ENCODE peak calls at places on chromosomes 11 and 22, in six cellular contexts. G, Y, B, O, C and S are unnamed samples.

GRCh38 chr11:133122260-133122659 is 410.0 kb downstream of the OPCML start:
- DNase-seq in G (no peak), Y (no peak), B (no peak), O (no peak), C (no peak), S (no peak)

GRCh38 chr11:111514216-111515031 is at the start of gene HOATZ:
- DNase-seq in G (no peak), Y (no peak), B (no peak), O (no peak), C (no peak), S (peak; percentile 36)

GRCh38 chr11:9664276-9665171 is 647 bp downstream of the SWAP70 start:
- DNase-seq in G (peak; percentile 58), Y (peak; percentile 34), B (peak; percentile 69), O (no peak), C (peak; percentile 32), S (peak; percentile 9)

GRCh38 chr22:38713921-38714320 is 8.2 kb downstream of the GTPBP1 start:
- DNase-seq in G (no peak), Y (no peak), B (no peak), O (no peak), C (no peak), S (no peak)

GRCh38 chr11:16605440-16605970 is 132.9 kb upstream of the C11orf58 start:
- DNase-seq in G (no peak), Y (peak; percentile 44), B (peak; percentile 16), O (no peak), C (no peak), S (peak; percentile 47)

GRCh38 chr11:10638285-10638684 is 55.3 kb downstream of the IRAG1 start:
- DNase-seq in G (no peak), Y (no peak), B (peak; percentile 53), O (no peak), C (no peak), S (no peak)

GRCh38 chr11:101880208-101880607 is 34.6 kb upstream of the CEP126 start:
- DNase-seq in G (peak; percentile 81), Y (peak; percentile 79), B (peak; percentile 86), O (no peak), C (no peak), S (no peak)

GRCh38 chr11:47863189-47863892 is 15.2 kb upstream of the NUP160 start:
- DNase-seq in G (no peak), Y (peak; percentile 92), B (peak; percentile 78), O (no peak), C (no peak), S (no peak)

GRCh38 chr11:16603245-16603644 is 135.2 kb upstream of the C11orf58 start:
- DNase-seq in G (no peak), Y (no peak), B (no peak), O (no peak), C (no peak), S (no peak)

GRCh38 chr11:103920933-103921332 is 115.5 kb upstream of the DDI1 start:
- DNase-seq in G (no peak), Y (no peak), B (no peak), O (no peak), C (no peak), S (no peak)

GRCh38 chr11:9990221-9990973 is 303.6 kb downstream of the SBF2 start:
- DNase-seq in G (peak; percentile 74), Y (peak; percentile 37), B (no peak), O (no peak), C (no peak), S (no peak)

GRCh38 chr11:37946155-37946766 is 1348.2 kb upstream of the RAG2 start:
- DNase-seq in G (peak; percentile 37), Y (peak; percentile 27), B (peak; percentile 76), O (no peak), C (no peak), S (peak; percentile 54)

GRCh38 chr11:3808846-3809623 is 675 bp downstream of the PGAP2 start:
- DNase-seq in G (peak; percentile 81), Y (peak; percentile 41), B (peak; percentile 55), O (peak; percentile 29), C (no peak), S (no peak)

GRCh38 chr22:49924113-49924833 is 5.8 kb downstream of the CRELD2 start:
- DNase-seq in G (no peak), Y (no peak), B (no peak), O (no peak), C (no peak), S (no peak)

GRCh38 chr11:132022285-132022684 is 651.9 kb downstream of the NTM start:
- DNase-seq in G (no peak), Y (no peak), B (no peak), O (no peak), C (no peak), S (no peak)

GRCh38 chr22:42185915-42186439 is 55.4 kb upstream of the CYP2D6 start:
- DNase-seq in G (no peak), Y (no peak), B (no peak), O (no peak), C (no peak), S (no peak)

GRCh38 chr11:13963949-13964770 is 1.6 kb downstream of the SPON1 start:
- DNase-seq in G (no peak), Y (no peak), B (no peak), O (no peak), C (peak; percentile 18), S (peak; percentile 41)

GRCh38 chr22:33792837-33793236 is 127.4 kb downstream of the LARGE1 start:
- DNase-seq in G (no peak), Y (no peak), B (no peak), O (no peak), C (no peak), S (no peak)

GRCh38 chr11:110988731-110989130 is 256.8 kb upstream of the POU2AF2 start:
- DNase-seq in G (no peak), Y (no peak), B (no peak), O (no peak), C (no peak), S (no peak)

GRCh38 chr22:47084226-47084625 is 321.8 kb downstream of the TBC1D22A start:
- DNase-seq in G (no peak), Y (no peak), B (no peak), O (no peak), C (no peak), S (no peak)

GRCh38 chr11:114216804-114217195 is 79.4 kb upstream of the NNMT start:
- DNase-seq in G (no peak), Y (no peak), B (no peak), O (no peak), C (no peak), S (no peak)

GRCh38 chr11:123188508-123189165 is 6.4 kb downstream of the CLMP start:
- DNase-seq in G (no peak), Y (peak; percentile 99), B (peak; percentile 85), O (no peak), C (no peak), S (no peak)

GRCh38 chr11:44917741-44918140 is 32.9 kb downstream of the TP53I11 start:
- DNase-seq in G (no peak), Y (no peak), B (no peak), O (no peak), C (no peak), S (no peak)

GRCh38 chr11:74647404-74647803 is 55.0 kb downstream of the POLD3 start:
- DNase-seq in G (no peak), Y (peak; percentile 68), B (peak; percentile 16), O (no peak), C (no peak), S (no peak)

GRCh38 chr11:70112017-70112434 is 33.9 kb downstream of the ANO1 start:
- DNase-seq in G (no peak), Y (no peak), B (no peak), O (no peak), C (no peak), S (no peak)

GRCh38 chr11:133892584-133893380 is 47.5 kb upstream of the SPATA19 start:
- DNase-seq in G (no peak), Y (no peak), B (no peak), O (no peak), C (no peak), S (no peak)

GRCh38 chr11:116310215-116310614 is 462.6 kb downstream of the BUD13 start:
- DNase-seq in G (no peak), Y (peak; percentile 2), B (peak; percentile 0), O (no peak), C (no peak), S (no peak)

GRCh38 chr11:783581-784015 is 6.3 kb downstream of the CEND1 start:
- DNase-seq in G (peak; percentile 50), Y (peak; percentile 96), B (peak; percentile 83), O (no peak), C (peak; percentile 68), S (peak; percentile 84)
- TF ChIP-seq CTCF in G (no peak), Y (peak; percentile 86), B (peak; percentile 86), O (no peak), C (peak; percentile 70), S (peak; percentile 39)

GRCh38 chr11:127610787-127611186 is 610.2 kb upstream of the KIRREL3 start:
- DNase-seq in G (no peak), Y (no peak), B (no peak), O (no peak), C (no peak), S (no peak)

GRCh38 chr11:127612602-127613001 is 612.0 kb upstream of the KIRREL3 start:
- DNase-seq in G (no peak), Y (no peak), B (no peak), O (no peak), C (no peak), S (no peak)

DNA sequence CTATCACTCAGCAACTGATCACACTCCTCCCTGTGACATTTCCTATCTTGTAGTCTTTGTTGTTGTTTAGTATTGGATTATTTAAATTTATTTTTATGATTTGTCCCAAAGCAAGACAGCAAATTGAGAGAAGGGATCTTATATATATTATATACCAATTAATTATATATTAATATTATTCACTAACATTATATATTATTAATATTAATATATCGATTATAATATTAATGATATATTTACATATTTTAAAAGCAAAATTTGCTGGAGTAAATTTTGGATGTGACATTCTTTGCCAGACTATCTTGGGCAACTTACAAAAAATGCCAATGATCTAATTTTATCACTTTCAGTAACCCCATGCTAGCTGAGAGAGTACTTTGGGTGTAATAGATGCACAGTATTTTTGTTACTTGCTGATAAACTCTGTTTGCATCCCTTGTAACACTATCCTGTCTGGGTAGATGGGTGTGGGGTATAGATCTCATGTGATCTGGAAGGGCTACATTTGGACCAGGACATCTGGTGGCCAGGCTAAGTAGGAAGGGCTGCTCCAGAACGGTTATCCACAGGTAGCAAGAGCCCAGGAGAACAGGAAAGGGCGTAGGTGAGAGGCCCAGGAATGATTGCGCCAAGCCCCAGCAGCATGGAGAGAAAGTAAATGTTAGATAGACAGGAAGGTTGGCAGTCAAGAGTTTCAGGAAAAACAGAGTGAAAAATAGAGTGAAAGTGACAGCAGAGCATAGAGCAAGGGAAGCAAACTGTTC is 608.6 kb upstream of the KIRREL3 start:
- DNase-seq in G (no peak), Y (no peak), B (no peak), O (no peak), C (no peak), S (no peak)
- TF ChIP-seq CTCF in G (no peak), Y (no peak), B (no peak), O (no peak), C (no peak), S (no peak)

GRCh38 chr22:17795661-17796548 is 21.6 kb upstream of the BID start:
- DNase-seq in G (no peak), Y (no peak), B (no peak), O (no peak), C (no peak), S (no peak)
- TF ChIP-seq CTCF in G (no peak), Y (no peak), B (no peak), O (no peak), C (no peak), S (no peak)

DNA sequence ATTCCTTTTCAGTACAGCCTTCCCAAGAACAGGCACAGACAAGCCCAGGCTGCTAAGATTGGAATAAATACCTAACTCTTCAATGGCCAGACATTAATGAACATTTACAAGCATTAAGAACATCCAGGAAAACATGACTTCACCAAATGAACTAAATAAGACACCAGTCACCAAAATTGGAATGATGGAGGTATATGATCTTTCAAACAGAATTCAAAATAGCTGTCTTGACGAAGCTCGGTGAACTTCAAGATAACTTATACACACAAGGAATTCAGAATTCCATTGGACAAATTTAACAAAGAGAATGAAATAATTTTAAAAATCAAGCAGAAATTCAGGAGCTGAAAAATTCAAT is 16.4 kb upstream of the DDX10 start:
- DNase-seq in G (no peak), Y (no peak), B (no peak), O (no peak), C (no peak), S (no peak)
- TF ChIP-seq CTCF in G (no peak), Y (no peak), B (no peak), O (no peak), C (no peak), S (no peak)